ENCODE peak calls at places on chromosome 3, in eight cellular contexts. F, C, G, O, T, A, L and B are unnamed samples.

GRCh38 chr3:23996058-23996457 is 51.0 kb downstream of the NR1D2 start:
- DNase-seq in F (no peak), C (no peak), G (no peak), O (no peak), T (no peak), A (no peak), L (no peak), B (no peak)

GRCh38 chr3:101842245-101842934 is 6.9 kb upstream of the NFKBIZ start:
- DNase-seq in F (peak), C (no peak), G (no peak), O (no peak), T (peak), A (no peak), L (no peak), B (no peak)

GRCh38 chr3:33146791-33147445 is 33.1 kb downstream of the CRTAP start:
- DNase-seq in F (no peak), C (no peak), G (no peak), O (no peak), T (peak), A (no peak), L (no peak), B (peak)

GRCh38 chr3:39142067-39142466 is 11.3 kb downstream of the CSRNP1 start:
- DNase-seq in F (no peak), C (no peak), G (no peak), O (no peak), T (no peak), A (no peak), L (no peak), B (no peak)

GRCh38 chr3:17142516-17142915 is 257.8 kb downstream of the PLCL2 start:
- DNase-seq in F (no peak), C (no peak), G (no peak), O (no peak), T (no peak), A (no peak), L (no peak), B (no peak)

GRCh38 chr3:185981621-185982020 is 43.8 kb upstream of the TRA2B start:
- DNase-seq in F (no peak), C (no peak), G (no peak), O (no peak), T (no peak), A (no peak), L (no peak), B (no peak)

GRCh38 chr3:170330366-170330765 is 27.1 kb upstream of the SKIL start:
- DNase-seq in F (no peak), C (no peak), G (no peak), O (no peak), T (peak), A (no peak), L (no peak), B (no peak)

GRCh38 chr3:126107960-126108688 is 24.2 kb upstream of the SLC41A3 start:
- DNase-seq in F (no peak), C (no peak), G (no peak), O (no peak), T (no peak), A (no peak), L (no peak), B (no peak)

GRCh38 chr3:65732060-65732933 is 306.4 kb downstream of the MAGI1 start:
- DNase-seq in F (peak), C (no peak), G (no peak), O (peak), T (peak), A (no peak), L (no peak), B (peak)

GRCh38 chr3:17032407-17033034 is 147.8 kb downstream of the PLCL2 start:
- DNase-seq in F (no peak), C (no peak), G (no peak), O (no peak), T (peak), A (no peak), L (no peak), B (no peak)

GRCh38 chr3:8954938-8955763 is 8.1 kb downstream of the RAD18 start:
- DNase-seq in F (no peak), C (no peak), G (no peak), O (no peak), T (peak), A (no peak), L (no peak), B (no peak)

GRCh38 chr3:83454353-83454752 is 1504.4 kb upstream of the CADM2 start:
- DNase-seq in F (no peak), C (no peak), G (no peak), O (no peak), T (no peak), A (no peak), L (no peak), B (no peak)

GRCh38 chr3:15256861-15257341 is 50.9 kb downstream of the CAPN7 start:
- DNase-seq in F (no peak), C (peak), G (no peak), O (no peak), T (no peak), A (no peak), L (no peak), B (no peak)